ENCODE peak calls at places on chromosomes 6 and 20, in nine cellular contexts. L, I, J, O, T, Z, X, R and S are unnamed samples.

GRCh38 chr6:30820196-30820595 is 64.1 kb upstream of the DDR1 start:
- DNase-seq in L (peak; percentile 76), O (peak; percentile 48), T (peak; percentile 57), J (no peak), I (no peak), Z (no peak), X (peak; percentile 80), R (peak; percentile 41), S (peak; percentile 43)

GRCh38 chr6:17886891-17887290 is 100.5 kb downstream of the KIF13A start:
- DNase-seq in X (peak; percentile 34), Z (no peak), J (no peak), T (no peak), L (no peak), I (no peak), O (no peak), R (no peak), S (no peak)

GRCh38 chr6:155654474-155654873 is 198.8 kb upstream of the NOX3 start:
- DNase-seq in T (no peak), L (no peak), I (no peak), R (no peak), J (no peak), O (no peak), X (no peak), Z (no peak), S (no peak)

GRCh38 chr6:155498370-155498769 is 42.7 kb upstream of the NOX3 start:
- DNase-seq in I (no peak), L (no peak), Z (no peak), R (no peak), X (peak; percentile 39), T (no peak), O (no peak), J (no peak), S (no peak)

GRCh38 chr20:41619360-41620115 is 1.4 kb upstream of the CHD6 start:
- DNase-seq in I (no peak), T (no peak), R (no peak), Z (no peak), L (no peak), J (no peak), O (no peak), X (peak; percentile 28), S (no peak)

GRCh38 chr6:19669206-19669605 is 168.0 kb upstream of the ID4 start:
- DNase-seq in Z (no peak), L (no peak), R (no peak), I (no peak), T (no peak), J (no peak), O (no peak), X (no peak), S (no peak)

GRCh38 chr20:62636446-62636845 is 5.9 kb upstream of the SLCO4A1 start:
- DNase-seq in L (no peak), T (no peak), Z (no peak), R (no peak), O (no peak), X (no peak), J (no peak), I (peak; percentile 43), S (no peak)

GRCh38 chr6:157763129-157763893 is 59.7 kb upstream of the SNX9 start:
- DNase-seq in X (peak; percentile 65), I (peak; percentile 23), Z (peak; percentile 57), O (peak; percentile 100), L (peak; percentile 97), T (peak; percentile 99), J (peak; percentile 65), R (peak; percentile 97), S (peak; percentile 67)

GRCh38 chr6:13453771-13454251 is 33.6 kb downstream of the GFOD1 start:
- DNase-seq in I (no peak), Z (no peak), T (no peak), O (no peak), X (peak; percentile 49), L (no peak), R (no peak), J (no peak), S (no peak)

GRCh38 chr6:130178692-130179091 is 44.1 kb downstream of the SAMD3 start:
- DNase-seq in L (no peak), T (no peak), J (no peak), I (no peak), O (no peak), Z (no peak), X (peak; percentile 97), R (no peak), S (no peak)

GRCh38 chr6:66897576-66897975 is 1190.5 kb upstream of the EYS start:
- DNase-seq in X (peak; percentile 1), J (no peak), Z (no peak), O (no peak), L (no peak), T (no peak), I (no peak), R (no peak), S (peak; percentile 19)

GRCh38 chr6:100342830-100343229 is 121.9 kb downstream of the SIM1 start:
- DNase-seq in I (no peak), X (peak; percentile 47), Z (no peak), T (no peak), R (no peak), L (no peak), J (no peak), O (no peak), S (no peak)

GRCh38 chr6:30450908-30451818 is 38.1 kb upstream of the HLA-E start:
- DNase-seq in J (no peak), T (peak; percentile 35), Z (peak; percentile 56), X (peak; percentile 58), O (peak; percentile 35), I (no peak), R (no peak), L (peak; percentile 38), S (no peak)

GRCh38 chr6:81697564-81697963 is 54.9 kb downstream of the TENT5A start:
- DNase-seq in X (peak; percentile 55), T (no peak), L (no peak), I (no peak), R (no peak), O (no peak), J (no peak), Z (no peak), S (no peak)

GRCh38 chr20:3768342-3769130 is 983 bp upstream of the ADISSP start:
- DNase-seq in O (peak; percentile 80), L (peak; percentile 77), J (peak; percentile 71), X (peak; percentile 81), T (peak; percentile 63), Z (peak; percentile 87), I (peak; percentile 84), R (peak; percentile 53), S (peak; percentile 76)

GRCh38 chr20:56411759-56412472 is at the start of gene CASS4:
- DNase-seq in X (peak; percentile 89), T (no peak), J (no peak), L (no peak), I (no peak), O (no peak), R (no peak), Z (no peak), S (no peak)

GRCh38 chr6:52503853-52504777 is 72.7 kb downstream of the TRAM2 start:
- DNase-seq in R (peak; percentile 97), J (peak; percentile 65), I (peak; percentile 64), Z (peak; percentile 55), L (peak; percentile 97), T (peak; percentile 98), O (peak; percentile 99), X (peak; percentile 72), S (peak; percentile 93)

GRCh38 chr6:44549516-44549915 is 162.0 kb downstream of the CDC5L start:
- DNase-seq in R (no peak), L (no peak), Z (no peak), T (no peak), O (no peak), X (no peak), J (no peak), I (no peak), S (no peak)

GRCh38 chr6:128519931-128520435 is 416 bp downstream of the PTPRK start:
- DNase-seq in X (no peak), R (peak; percentile 58), J (peak; percentile 62), L (peak; percentile 38), O (peak; percentile 69), I (no peak), Z (peak; percentile 70), T (peak; percentile 45), S (no peak)

GRCh38 chr20:63941282-63942060 is 14.7 kb downstream of the UCKL1 start:
- DNase-seq in J (no peak), T (peak; percentile 64), X (no peak), O (peak; percentile 35), Z (no peak), I (no peak), L (peak; percentile 63), R (no peak), S (peak; percentile 75)
- H3K4me3 ChIP-seq in J (no peak overlapping the region), T (no peak overlapping the region), X (no peak overlapping the region), O (no peak overlapping the region), Z (no peak overlapping the region), I (no peak overlapping the region), L (no peak overlapping the region), R (no peak overlapping the region), S (no peak overlapping the region)

GRCh38 chr20:45049904-45050471 is 50.9 kb downstream of the KCNS1 start:
- DNase-seq in J (no peak), I (no peak), O (no peak), X (no peak), L (no peak), R (no peak), Z (no peak), T (no peak), S (no peak)
- H3K4me1 ChIP-seq in J (no peaks in the 10 kb centered on the region), I (no peaks in the 10 kb centered on the region), O (peaks cover 17% of the 10 kb centered on the region), X (peaks cover 14% of the 10 kb centered on the region), L (peaks cover 10% of the 10 kb centered on the region), R (no peaks in the 10 kb centered on the region), Z (no peaks in the 10 kb centered on the region), T (no peaks in the 10 kb centered on the region), S (peaks cover 6% of the 10 kb centered on the region)

GRCh38 chr6:132513821-132514545 is 1.1 kb upstream of the STX7 start:
- DNase-seq in Z (no peak), L (no peak), O (no peak), I (no peak), T (no peak), R (no peak), J (no peak), X (no peak), S (no peak)
- TF ChIP-seq POLR2A in Z (no peak), L (no peak), O (no peak), I (no peak), T (no peak), R (no peak), J (no peak), X (no peak), S (no peak)

GRCh38 chr20:58306421-58307261 is 2.9 kb upstream of the RAB22A start:
- DNase-seq in O (no peak), R (no peak), L (peak; percentile 46), I (no peak), J (no peak), Z (no peak), T (peak; percentile 62), X (peak; percentile 76), S (no peak)

GRCh38 chr20:58308680-58309527 is 611 bp upstream of the RAB22A start:
- DNase-seq in R (peak; percentile 49), X (peak; percentile 46), O (peak; percentile 53), I (peak; percentile 68), J (peak; percentile 71), L (peak; percentile 48), T (no peak), Z (peak; percentile 81), S (peak; percentile 75)

GRCh38 chr20:58307270-58307669 is 2.2 kb upstream of the RAB22A start:
- DNase-seq in R (no peak), T (no peak), L (no peak), J (no peak), X (no peak), Z (no peak), O (no peak), I (no peak), S (no peak)

GRCh38 chr20:58309607-58310290 is at the start of gene RAB22A:
- DNase-seq in I (peak; percentile 87), Z (peak; percentile 89), R (peak; percentile 61), T (peak; percentile 90), L (peak; percentile 89), J (peak; percentile 78), X (peak; percentile 77), O (peak; percentile 77), S (peak; percentile 88)

GRCh38 chr20:58308290-58308679 is 1.2 kb upstream of the RAB22A start:
- DNase-seq in O (no peak), L (no peak), Z (no peak), I (no peak), T (no peak), J (no peak), R (no peak), X (no peak), S (no peak)
- H3K4me3 ChIP-seq in O (peak overlapping the region; percentile 96), L (peak overlapping the region; percentile 84), Z (peak overlapping the region; percentile 76), I (peak overlapping the region; percentile 99), T (peak overlapping the region; percentile 96), J (peak overlapping the region; percentile 93), R (peak overlapping the region; percentile 100), X (peak overlapping the region; percentile 81), S (peak overlapping the region; percentile 85)